ENCODE peak calls at places on chromosomes 16 and 17, in eight cellular contexts. K is body of pancreas; A is neuronal stem cell; F is colonic mucosa; E is CD4-positive, CD25-positive, alpha-beta regulatory T cell; U is SJSA1; S is Caco-2; I is HAP-1. H is an unnamed sample.

GRCh38 chr17:32742686-32743538 is 134.0 kb downstream of the MYO1D start:
- DNase-seq in U (no peak), E (no peak), I (no peak), K (no peak), S (no peak), A (no peak), F (no peak), H (no peak)

GRCh38 chr17:9443811-9444210 is 131.8 kb downstream of the STX8 start:
- DNase-seq in K (no peak), I (no peak), S (no peak), U (no peak), A (no peak), F (no peak), E (no peak), H (no peak)

GRCh38 chr17:7323731-7324437 is 5.3 kb downstream of the NEURL4 start:
- DNase-seq in A (no peak), I (peak; percentile 79), U (peak; percentile 80), K (no peak), S (no peak), E (peak; percentile 54), F (peak; percentile 53), H (peak; percentile 28)

GRCh38 chr17:77528516-77529327 is 388.0 kb downstream of the SEC14L1 start:
- DNase-seq in I (peak; percentile 85), K (no peak), F (no peak), E (no peak), A (peak; percentile 56), S (no peak), U (no peak), H (no peak)

GRCh38 chr16:62831235-62831634 is 795.0 kb upstream of the CDH8 start:
- DNase-seq in A (no peak), K (no peak), S (no peak), U (no peak), E (no peak), F (no peak), I (no peak), H (no peak)

GRCh38 chr17:62808576-62808970 is 459 bp upstream of the MARCHF10 start:
- DNase-seq in E (no peak), U (peak; percentile 25), I (no peak), S (no peak), A (no peak), F (no peak), K (no peak), H (no peak)

GRCh38 chr17:79171152-79171551 is 96.5 kb downstream of the ENGASE start:
- DNase-seq in I (no peak), K (no peak), U (no peak), A (no peak), S (no peak), F (no peak), E (no peak), H (no peak)

GRCh38 chr17:81342062-81342699 is 47.1 kb upstream of the SLC38A10 start:
- DNase-seq in I (no peak), S (no peak), K (no peak), U (no peak), A (no peak), F (no peak), E (no peak), H (no peak)

GRCh38 chr16:85461814-85462404 is 151.2 kb upstream of the GSE1 start:
- DNase-seq in U (no peak), I (peak; percentile 62), E (no peak), S (no peak), K (no peak), F (peak; percentile 34), A (peak; percentile 64), H (no peak)

GRCh38 chr17:11515901-11516300 is 82.4 kb upstream of the DNAH9 start:
- DNase-seq in F (no peak), S (no peak), E (no peak), A (no peak), I (no peak), K (no peak), U (no peak), H (no peak)

GRCh38 chr17:58316260-58316960 is 12.2 kb downstream of the TSPOAP1 start:
- DNase-seq in F (peak; percentile 12), K (no peak), I (no peak), E (no peak), U (peak; percentile 42), S (peak; percentile 33), A (no peak), H (no peak)

GRCh38 chr16:75219838-75220237 is 1.1 kb downstream of the CTRB1 start:
- DNase-seq in F (no peak), E (peak; percentile 75), S (no peak), K (no peak), A (no peak), U (no peak), I (no peak), H (no peak)

DNA sequence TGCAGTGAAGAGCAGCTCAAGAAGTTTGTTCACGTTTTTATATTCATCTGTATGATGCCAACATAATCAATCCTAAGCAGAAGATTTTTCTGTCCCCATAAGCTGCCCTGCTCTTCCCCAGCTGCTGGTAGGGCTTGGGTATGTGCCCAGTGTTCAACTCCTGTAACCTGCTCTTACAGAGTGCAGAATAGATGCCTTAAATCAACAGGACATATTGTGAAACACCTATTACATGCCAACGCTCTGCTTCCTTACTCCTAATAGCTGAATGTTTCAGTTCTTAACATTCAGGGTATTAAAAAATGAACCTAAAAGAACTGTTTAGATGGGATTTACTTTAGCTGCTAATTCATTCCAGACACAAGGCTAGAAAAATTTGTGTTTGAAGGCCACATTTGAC is 190.9 kb downstream of the HS3ST3A1 start:
- DNase-seq in E (no peak), F (no peak), K (peak; percentile 18), A (no peak), I (no peak), S (no peak), U (no peak), H (no peak)
- H3K4me1 ChIP-seq in E (no peaks in the 10 kb centered on the region), F (no peaks in the 10 kb centered on the region), K (no peaks in the 10 kb centered on the region), A (peaks cover 1% of the 10 kb centered on the region), I (no peaks in the 10 kb centered on the region), S (peaks cover 6% of the 10 kb centered on the region), U (peaks cover 5% of the 10 kb centered on the region), H (peaks cover under 1% of the 10 kb centered on the region)

DNA sequence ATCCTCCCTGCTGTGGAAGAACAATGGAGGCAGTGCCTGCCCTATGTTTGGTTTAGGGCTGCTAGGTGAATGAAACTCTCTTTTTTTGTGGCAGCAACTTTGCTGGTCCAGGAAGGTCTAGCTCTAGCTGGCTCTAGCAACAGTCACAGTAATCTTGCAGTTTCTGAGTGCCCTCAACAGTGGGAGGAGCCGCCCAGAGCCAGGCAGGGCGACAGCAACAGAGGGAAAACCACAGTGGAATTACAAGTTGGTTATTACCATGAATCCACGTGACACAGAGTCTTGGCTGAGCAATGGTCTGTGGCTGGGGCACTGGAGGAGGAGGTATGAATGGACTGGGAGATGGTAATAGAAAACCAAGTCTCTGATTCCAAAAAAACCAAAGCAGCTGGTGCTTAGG is 10.3 kb downstream of the HSPB9 start:
- DNase-seq in A (no peak), S (no peak), I (no peak), E (no peak), U (peak; percentile 69), K (peak; percentile 79), F (peak; percentile 77), H (peak; percentile 66)
- H3K4me1 ChIP-seq in A (no peaks in the 10 kb centered on the region), S (peaks cover 13% of the 10 kb centered on the region), I (no peaks in the 10 kb centered on the region), E (peaks cover 45% of the 10 kb centered on the region), U (peaks cover 24% of the 10 kb centered on the region), K (peaks cover 70% of the 10 kb centered on the region), F (peaks cover 43% of the 10 kb centered on the region), H (peaks cover 10% of the 10 kb centered on the region)

GRCh38 chr17:1452836-1453235 is 3.2 kb downstream of the CRK start:
- DNase-seq in S (no peak), F (no peak), I (no peak), K (no peak), E (no peak), A (no peak), U (no peak), H (no peak)

GRCh38 chr17:1454541-1454940 is 1.5 kb downstream of the CRK start:
- DNase-seq in E (no peak), I (no peak), A (no peak), F (no peak), K (no peak), S (no peak), U (no peak), H (no peak)

GRCh38 chr17:1446201-1446600 is 9.8 kb downstream of the CRK start:
- DNase-seq in E (no peak), U (no peak), A (no peak), K (no peak), F (no peak), S (no peak), I (no peak), H (no peak)

GRCh38 chr17:1447061-1447460 is 9.0 kb downstream of the CRK start:
- DNase-seq in U (no peak), K (no peak), E (peak; percentile 36), F (no peak), S (no peak), I (no peak), A (no peak), H (no peak)

DNA sequence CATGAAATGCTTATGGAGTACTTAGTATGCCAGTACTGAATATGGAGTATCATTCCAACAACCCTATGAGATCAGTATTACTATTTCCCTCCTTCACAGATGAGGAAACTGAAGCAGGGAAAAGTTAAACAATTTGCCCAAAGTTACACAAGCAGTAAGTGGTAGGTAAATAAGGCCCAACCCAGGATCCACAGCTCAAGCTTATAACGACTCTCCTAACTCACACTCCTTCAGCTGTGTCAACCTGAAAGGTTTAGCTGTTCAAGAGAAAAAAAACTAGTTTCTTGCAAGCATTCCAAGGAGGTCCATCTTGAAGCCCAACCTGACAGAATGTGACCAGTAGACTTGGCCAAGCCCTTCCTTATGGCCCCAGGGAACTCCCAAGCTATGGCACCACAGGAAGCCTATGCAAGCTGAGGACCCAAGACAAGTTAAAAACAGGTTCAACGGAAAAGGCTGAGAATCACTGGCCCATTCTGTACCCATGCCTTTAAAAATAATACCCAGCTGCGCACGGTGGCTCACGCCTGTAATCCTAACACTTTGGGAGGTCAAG is 6.5 kb downstream of the CRK start:
- DNase-seq in I (no peak), S (no peak), E (no peak), K (no peak), A (no peak), U (no peak), F (no peak), H (no peak)
- H3K4me1 ChIP-seq in I (peaks cover 5% of the 10 kb centered on the region), S (peaks cover 15% of the 10 kb centered on the region), E (peaks cover 27% of the 10 kb centered on the region), K (peaks cover 31% of the 10 kb centered on the region), A (peaks cover under 1% of the 10 kb centered on the region), U (peaks cover 6% of the 10 kb centered on the region), F (peaks cover 25% of the 10 kb centered on the region), H (peaks cover 5% of the 10 kb centered on the region)

GRCh38 chr16:930511-930910 is 40.3 kb downstream of the LMF1 start:
- DNase-seq in U (no peak), I (no peak), K (no peak), E (no peak), A (no peak), S (no peak), F (no peak), H (no peak)
- H3K4me1 ChIP-seq in U (no peaks in the 10 kb centered on the region), I (no peaks in the 10 kb centered on the region), K (no peaks in the 10 kb centered on the region), E (no peaks in the 10 kb centered on the region), A (peaks cover 12% of the 10 kb centered on the region), S (no peaks in the 10 kb centered on the region), F (no peaks in the 10 kb centered on the region), H (no peaks in the 10 kb centered on the region)

H was measured in small intestine.